ENCODE peak calls at places on chromosomes 3 and 15, in eight cellular contexts. S, E, O, T, J, Y, K and Z are unnamed samples. For H3K4me1, the result is how much of the 10 kb centered on the place peaks cover.

GRCh38 chr15:76200641-76201105 is 110.6 kb downstream of the ETFA start:
- DNase-seq in O (no peak), J (no peak), E (no peak), T (no peak), K (peak), Y (no peak), S (no peak), Z (no peak)

GRCh38 chr3:62632510-62633294 is 242.5 kb downstream of the CADPS start:
- DNase-seq in J (no peak), Y (no peak), T (no peak), K (no peak), E (no peak), O (no peak), S (no peak), Z (no peak)

GRCh38 chr3:65004795-65005295 is 317.0 kb upstream of the ADAMTS9 start:
- DNase-seq in E (no peak), O (no peak), K (no peak), S (no peak), T (no peak), J (no peak), Y (no peak), Z (no peak)

GRCh38 chr3:14440531-14441239 is 38.3 kb downstream of the SLC6A6 start:
- DNase-seq in T (no peak), J (no peak), S (peak), Y (no peak), E (no peak), O (peak), K (no peak), Z (no peak)

GRCh38 chr3:113783463-113783862 is 36.6 kb downstream of the ATP6V1A start:
- DNase-seq in O (peak), J (no peak), S (peak), K (no peak), T (peak), E (no peak), Y (peak), Z (no peak)

GRCh38 chr15:53962646-53963561 is 15.3 kb upstream of the UNC13C start:
- DNase-seq in J (no peak), O (peak), Y (peak), S (peak), K (peak), T (peak), E (no peak), Z (no peak)

GRCh38 chr3:181695661-181696491 is 15.8 kb upstream of the SOX2 start:
- DNase-seq in J (no peak), E (no peak), Y (no peak), T (no peak), O (no peak), K (peak), S (no peak), Z (no peak)

GRCh38 chr15:83446904-83447708 is at the start of gene SH3GL3:
- DNase-seq in O (peak), K (peak), T (no peak), E (peak), J (peak), S (peak), Y (peak), Z (no peak)

GRCh38 chr3:10551821-10552630 is 46.6 kb upstream of the ATP2B2 start:
- DNase-seq in Y (peak), O (no peak), J (peak), E (no peak), S (peak), K (no peak), T (no peak), Z (peak)

GRCh38 chr15:81156324-81156723 is 22.3 kb downstream of the CFAP161 start:
- DNase-seq in T (no peak), O (no peak), S (no peak), Y (no peak), K (no peak), J (no peak), E (no peak), Z (no peak)

GRCh38 chr15:73851679-73852078 is 21.7 kb upstream of the TBC1D21 start:
- DNase-seq in K (no peak), J (peak), E (no peak), O (peak), T (peak), S (peak), Y (peak), Z (no peak)

GRCh38 chr3:4776980-4777581 is 202.2 kb upstream of the BHLHE40 start:
- DNase-seq in T (no peak), Y (no peak), E (no peak), O (peak), K (no peak), J (no peak), S (no peak), Z (no peak)

GRCh38 chr3:126523745-126524428 is at the start of gene CHST13:
- DNase-seq in T (no peak), O (peak), Y (no peak), K (peak), S (peak), E (peak), J (no peak), Z (no peak)

GRCh38 chr3:42750834-42751233 is 22.2 kb downstream of the CCDC13 start:
- DNase-seq in O (no peak), S (no peak), Y (no peak), K (peak), T (no peak), J (no peak), E (peak), Z (no peak)

GRCh38 chr3:32592696-32593353 is 22.2 kb upstream of the DYNC1LI1 start:
- DNase-seq in E (no peak), T (no peak), Y (no peak), K (no peak), O (no peak), J (no peak), S (no peak), Z (no peak)

GRCh38 chr3:38133557-38134405 is 3.1 kb downstream of the ACAA1 start:
- DNase-seq in Y (no peak), T (no peak), E (no peak), K (peak), J (no peak), S (no peak), O (no peak), Z (no peak)
- H3K4me3 ChIP-seq in Y (no peak), T (no peak), E (no peak), K (no peak), J (no peak), S (no peak), O (no peak), Z (no peak)

DNA sequence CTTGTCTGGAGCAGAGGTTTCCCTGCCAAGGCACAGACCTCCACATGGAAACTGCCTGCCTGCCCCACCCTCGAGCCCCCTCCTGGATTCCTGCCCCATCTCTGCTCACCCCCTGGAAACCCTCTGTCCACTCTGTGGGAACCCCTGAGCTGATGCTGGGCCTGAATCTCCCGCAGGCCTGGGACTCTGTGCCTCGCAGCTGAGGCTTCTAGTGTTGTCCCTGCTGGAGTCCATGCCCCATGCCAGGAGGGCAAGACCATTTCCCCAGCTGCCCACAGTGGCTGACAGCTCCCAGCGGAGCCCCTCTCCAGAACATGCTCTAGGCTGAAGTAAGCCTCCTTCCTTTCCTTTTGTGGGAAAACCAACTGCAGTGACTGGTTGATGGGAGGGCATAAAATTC is 46.9 kb downstream of the SRGAP3 start:
- DNase-seq in E (no peak), O (no peak), J (no peak), T (no peak), Y (no peak), S (no peak), K (no peak), Z (no peak)
- H3K4me1 ChIP-seq in E (under half), O (under half), J (under half), T (under half), Y (under half), S (under half), K (under half), Z (under half)

DNA sequence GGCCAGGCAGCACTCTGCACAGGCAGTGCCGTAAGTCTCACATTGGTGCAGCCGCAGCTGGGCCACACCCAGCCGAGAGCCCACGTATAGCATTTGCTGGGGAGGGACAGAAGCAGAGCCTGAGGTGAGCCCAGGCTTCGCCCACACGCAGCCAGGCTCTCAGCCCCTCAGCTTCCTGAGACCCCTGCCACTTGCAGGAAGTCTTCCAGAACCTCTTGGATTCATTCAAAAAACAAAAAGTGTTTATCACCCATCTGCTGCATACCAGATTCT is 6.9 kb downstream of the SEMA3G start:
- DNase-seq in Y (no peak), O (no peak), T (no peak), S (no peak), K (no peak), E (no peak), J (no peak), Z (no peak)
- H3K27ac ChIP-seq in Y (no peak), O (no peak), T (no peak), S (no peak), K (no peak), E (no peak), J (no peak), Z (no peak)

GRCh38 chr3:72224804-72225509 is 440.0 kb upstream of the PROK2 start:
- DNase-seq in Y (no peak), T (no peak), O (no peak), E (no peak), J (no peak), S (no peak), K (no peak), Z (no peak)
- H3K4me3 ChIP-seq in Y (no peak), T (no peak), O (no peak), E (no peak), J (no peak), S (no peak), K (no peak), Z (no peak)

GRCh38 chr3:57063027-57063426 is 2.6 kb downstream of the SPATA12 start:
- DNase-seq in K (no peak), S (no peak), E (no peak), T (no peak), O (no peak), Y (no peak), J (no peak), Z (no peak)
- H3K4me1 ChIP-seq in K (under half), S (under half), E (under half), T (half or more), O (half or more), Y (under half), J (under half), Z (under half)

GRCh38 chr15:57036352-57036751 is 117.9 kb downstream of the TCF12 start:
- DNase-seq in K (no peak), E (no peak), J (no peak), S (peak), Y (no peak), O (no peak), T (no peak), Z (no peak)
- H3K27ac ChIP-seq in K (no peak), E (no peak), J (no peak), S (no peak), Y (no peak), O (no peak), T (no peak), Z (no peak)